ENCODE peak calls at places on chromosomes 11 and 22, in eight cellular contexts. One of them, this sample, is unnamed.

GRCh38 chr11:121023848-121024751 is at the start of gene TBCEL:
- DNase-seq in sciatic nerve: peak
- DNase-seq in GM23248: peak
- DNase-seq in NCI-H82: peak
- DNase-seq in mesenchymal stem cell: peak
- DNase-seq in activated T-cell treated with anti-CD3 and anti-CD28 coated beads, Interleukin-2, amount 50 U/mL, for 24 hours: peak
- DNase-seq in prostate gland: peak
- DNase-seq in stimulated activated CD4-positive, alpha-beta T cell treated with anti-CD3 and anti-CD28 coated beads, Interleukin-2, amount 100 ng/mL, for 24 hours: peak
- DNase-seq in this sample: peak

GRCh38 chr11:17596310-17596669 is 49.2 kb downstream of the OTOG start:
- DNase-seq in sciatic nerve: no peak
- DNase-seq in GM23248: no peak
- DNase-seq in NCI-H82: no peak
- DNase-seq in mesenchymal stem cell: no peak
- DNase-seq in activated T-cell treated with anti-CD3 and anti-CD28 coated beads, Interleukin-2, amount 50 U/mL, for 24 hours: no peak
- DNase-seq in prostate gland: no peak
- DNase-seq in stimulated activated CD4-positive, alpha-beta T cell treated with anti-CD3 and anti-CD28 coated beads, Interleukin-2, amount 100 ng/mL, for 24 hours: peak
- DNase-seq in this sample: no peak

GRCh38 chr11:30581646-30582045 is 4.5 kb downstream of the MPPED2 start:
- DNase-seq in sciatic nerve: no peak
- DNase-seq in GM23248: no peak
- DNase-seq in NCI-H82: no peak
- DNase-seq in mesenchymal stem cell: no peak
- DNase-seq in activated T-cell treated with anti-CD3 and anti-CD28 coated beads, Interleukin-2, amount 50 U/mL, for 24 hours: no peak
- DNase-seq in prostate gland: no peak
- DNase-seq in stimulated activated CD4-positive, alpha-beta T cell treated with anti-CD3 and anti-CD28 coated beads, Interleukin-2, amount 100 ng/mL, for 24 hours: no peak
- DNase-seq in this sample: no peak

GRCh38 chr11:67411785-67412152 is 3.7 kb upstream of the CARNS1 start:
- DNase-seq in sciatic nerve: no peak
- DNase-seq in GM23248: no peak
- DNase-seq in NCI-H82: no peak
- DNase-seq in mesenchymal stem cell: no peak
- DNase-seq in activated T-cell treated with anti-CD3 and anti-CD28 coated beads, Interleukin-2, amount 50 U/mL, for 24 hours: peak
- DNase-seq in prostate gland: no peak
- DNase-seq in stimulated activated CD4-positive, alpha-beta T cell treated with anti-CD3 and anti-CD28 coated beads, Interleukin-2, amount 100 ng/mL, for 24 hours: no peak
- DNase-seq in this sample: no peak

GRCh38 chr22:20424553-20424936 is 13.1 kb downstream of the SCARF2 start:
- DNase-seq in sciatic nerve: no peak
- DNase-seq in GM23248: no peak
- DNase-seq in NCI-H82: no peak
- DNase-seq in mesenchymal stem cell: no peak
- DNase-seq in activated T-cell treated with anti-CD3 and anti-CD28 coated beads, Interleukin-2, amount 50 U/mL, for 24 hours: no peak
- DNase-seq in prostate gland: no peak
- DNase-seq in stimulated activated CD4-positive, alpha-beta T cell treated with anti-CD3 and anti-CD28 coated beads, Interleukin-2, amount 100 ng/mL, for 24 hours: no peak
- DNase-seq in this sample: no peak

GRCh38 chr22:17483670-17484372 is 79.5 kb upstream of the SLC25A18 start:
- DNase-seq in sciatic nerve: no peak
- DNase-seq in GM23248: no peak
- DNase-seq in NCI-H82: no peak
- DNase-seq in mesenchymal stem cell: peak
- DNase-seq in activated T-cell treated with anti-CD3 and anti-CD28 coated beads, Interleukin-2, amount 50 U/mL, for 24 hours: no peak
- DNase-seq in prostate gland: no peak
- DNase-seq in stimulated activated CD4-positive, alpha-beta T cell treated with anti-CD3 and anti-CD28 coated beads, Interleukin-2, amount 100 ng/mL, for 24 hours: no peak
- DNase-seq in this sample: no peak

GRCh38 chr22:47629273-47629711 is 866.8 kb downstream of the TBC1D22A start:
- DNase-seq in sciatic nerve: no peak
- DNase-seq in GM23248: no peak
- DNase-seq in NCI-H82: no peak
- DNase-seq in mesenchymal stem cell: no peak
- DNase-seq in activated T-cell treated with anti-CD3 and anti-CD28 coated beads, Interleukin-2, amount 50 U/mL, for 24 hours: no peak
- DNase-seq in prostate gland: no peak
- DNase-seq in stimulated activated CD4-positive, alpha-beta T cell treated with anti-CD3 and anti-CD28 coated beads, Interleukin-2, amount 100 ng/mL, for 24 hours: no peak
- DNase-seq in this sample: no peak

GRCh38 chr11:19110290-19110689 is 6.7 kb upstream of the ZDHHC13 start:
- DNase-seq in sciatic nerve: no peak
- DNase-seq in GM23248: no peak
- DNase-seq in NCI-H82: peak
- DNase-seq in mesenchymal stem cell: no peak
- DNase-seq in activated T-cell treated with anti-CD3 and anti-CD28 coated beads, Interleukin-2, amount 50 U/mL, for 24 hours: no peak
- DNase-seq in prostate gland: no peak
- DNase-seq in stimulated activated CD4-positive, alpha-beta T cell treated with anti-CD3 and anti-CD28 coated beads, Interleukin-2, amount 100 ng/mL, for 24 hours: no peak
- DNase-seq in this sample: no peak

GRCh38 chr11:134176284-134176683 is 47.5 kb downstream of the NCAPD3 start:
- DNase-seq in sciatic nerve: no peak
- DNase-seq in GM23248: no peak
- DNase-seq in NCI-H82: no peak
- DNase-seq in mesenchymal stem cell: no peak
- DNase-seq in activated T-cell treated with anti-CD3 and anti-CD28 coated beads, Interleukin-2, amount 50 U/mL, for 24 hours: no peak
- DNase-seq in prostate gland: no peak
- DNase-seq in stimulated activated CD4-positive, alpha-beta T cell treated with anti-CD3 and anti-CD28 coated beads, Interleukin-2, amount 100 ng/mL, for 24 hours: no peak
- DNase-seq in this sample: no peak

GRCh38 chr22:30667486-30668305 is at the start of gene DUSP18:
- DNase-seq in sciatic nerve: peak
- DNase-seq in GM23248: peak
- DNase-seq in NCI-H82: peak
- DNase-seq in mesenchymal stem cell: peak
- DNase-seq in activated T-cell treated with anti-CD3 and anti-CD28 coated beads, Interleukin-2, amount 50 U/mL, for 24 hours: peak
- DNase-seq in prostate gland: peak
- DNase-seq in stimulated activated CD4-positive, alpha-beta T cell treated with anti-CD3 and anti-CD28 coated beads, Interleukin-2, amount 100 ng/mL, for 24 hours: peak
- DNase-seq in this sample: peak

GRCh38 chr11:27717377-27717776 is 17.1 kb upstream of the BDNF start:
- DNase-seq in sciatic nerve: no peak
- DNase-seq in GM23248: peak
- DNase-seq in NCI-H82: peak
- DNase-seq in mesenchymal stem cell: peak
- DNase-seq in activated T-cell treated with anti-CD3 and anti-CD28 coated beads, Interleukin-2, amount 50 U/mL, for 24 hours: no peak
- DNase-seq in prostate gland: no peak
- DNase-seq in stimulated activated CD4-positive, alpha-beta T cell treated with anti-CD3 and anti-CD28 coated beads, Interleukin-2, amount 100 ng/mL, for 24 hours: no peak
- DNase-seq in this sample: no peak

GRCh38 chr22:44116331-44116730 is 64.4 kb upstream of the PARVG start:
- DNase-seq in sciatic nerve: no peak
- DNase-seq in GM23248: no peak
- DNase-seq in NCI-H82: no peak
- DNase-seq in mesenchymal stem cell: no peak
- DNase-seq in activated T-cell treated with anti-CD3 and anti-CD28 coated beads, Interleukin-2, amount 50 U/mL, for 24 hours: no peak
- DNase-seq in prostate gland: no peak
- DNase-seq in stimulated activated CD4-positive, alpha-beta T cell treated with anti-CD3 and anti-CD28 coated beads, Interleukin-2, amount 100 ng/mL, for 24 hours: no peak
- DNase-seq in this sample: no peak

GRCh38 chr11:102306048-102306575 is 11.2 kb upstream of the BIRC3 start:
- DNase-seq in sciatic nerve: no peak
- DNase-seq in GM23248: no peak
- DNase-seq in NCI-H82: no peak
- DNase-seq in mesenchymal stem cell: no peak
- DNase-seq in activated T-cell treated with anti-CD3 and anti-CD28 coated beads, Interleukin-2, amount 50 U/mL, for 24 hours: no peak
- DNase-seq in prostate gland: peak
- DNase-seq in stimulated activated CD4-positive, alpha-beta T cell treated with anti-CD3 and anti-CD28 coated beads, Interleukin-2, amount 100 ng/mL, for 24 hours: no peak
- DNase-seq in this sample: no peak

GRCh38 chr22:49827853-49828598 is at the start of gene BRD1:
- DNase-seq in sciatic nerve: peak
- DNase-seq in GM23248: peak
- DNase-seq in NCI-H82: peak
- DNase-seq in mesenchymal stem cell: peak
- DNase-seq in activated T-cell treated with anti-CD3 and anti-CD28 coated beads, Interleukin-2, amount 50 U/mL, for 24 hours: peak
- DNase-seq in prostate gland: no peak
- DNase-seq in stimulated activated CD4-positive, alpha-beta T cell treated with anti-CD3 and anti-CD28 coated beads, Interleukin-2, amount 100 ng/mL, for 24 hours: peak
- DNase-seq in this sample: peak

GRCh38 chr11:64448599-64449380 is 89.8 kb downstream of the RPS6KA4 start:
- DNase-seq in sciatic nerve: peak
- DNase-seq in GM23248: peak
- DNase-seq in NCI-H82: peak
- DNase-seq in mesenchymal stem cell: peak
- DNase-seq in activated T-cell treated with anti-CD3 and anti-CD28 coated beads, Interleukin-2, amount 50 U/mL, for 24 hours: peak
- DNase-seq in prostate gland: peak
- DNase-seq in stimulated activated CD4-positive, alpha-beta T cell treated with anti-CD3 and anti-CD28 coated beads, Interleukin-2, amount 100 ng/mL, for 24 hours: peak
- DNase-seq in this sample: peak

GRCh38 chr11:20355221-20356219 is 8.0 kb upstream of the HTATIP2 start:
- DNase-seq in sciatic nerve: no peak
- DNase-seq in GM23248: peak
- DNase-seq in NCI-H82: peak
- DNase-seq in mesenchymal stem cell: peak
- DNase-seq in activated T-cell treated with anti-CD3 and anti-CD28 coated beads, Interleukin-2, amount 50 U/mL, for 24 hours: no peak
- DNase-seq in prostate gland: no peak
- DNase-seq in stimulated activated CD4-positive, alpha-beta T cell treated with anti-CD3 and anti-CD28 coated beads, Interleukin-2, amount 100 ng/mL, for 24 hours: peak
- DNase-seq in this sample: no peak

GRCh38 chr11:45168366-45169130 is 22.1 kb downstream of the PRDM11 start:
- DNase-seq in sciatic nerve: no peak
- DNase-seq in GM23248: no peak
- DNase-seq in NCI-H82: no peak
- DNase-seq in mesenchymal stem cell: no peak
- DNase-seq in activated T-cell treated with anti-CD3 and anti-CD28 coated beads, Interleukin-2, amount 50 U/mL, for 24 hours: peak
- DNase-seq in prostate gland: no peak
- DNase-seq in stimulated activated CD4-positive, alpha-beta T cell treated with anti-CD3 and anti-CD28 coated beads, Interleukin-2, amount 100 ng/mL, for 24 hours: no peak
- DNase-seq in this sample: no peak

GRCh38 chr11:118318112-118319030 is 13.8 kb downstream of the CD3E start:
- DNase-seq in sciatic nerve: no peak
- DNase-seq in GM23248: no peak
- DNase-seq in NCI-H82: no peak
- DNase-seq in mesenchymal stem cell: no peak
- DNase-seq in activated T-cell treated with anti-CD3 and anti-CD28 coated beads, Interleukin-2, amount 50 U/mL, for 24 hours: no peak
- DNase-seq in prostate gland: no peak
- DNase-seq in stimulated activated CD4-positive, alpha-beta T cell treated with anti-CD3 and anti-CD28 coated beads, Interleukin-2, amount 100 ng/mL, for 24 hours: no peak
- DNase-seq in this sample: no peak

GRCh38 chr11:85301895-85302678 is 325.1 kb downstream of the DLG2 start:
- DNase-seq in sciatic nerve: no peak
- DNase-seq in GM23248: no peak
- DNase-seq in NCI-H82: no peak
- DNase-seq in mesenchymal stem cell: no peak
- DNase-seq in activated T-cell treated with anti-CD3 and anti-CD28 coated beads, Interleukin-2, amount 50 U/mL, for 24 hours: no peak
- DNase-seq in prostate gland: no peak
- DNase-seq in stimulated activated CD4-positive, alpha-beta T cell treated with anti-CD3 and anti-CD28 coated beads, Interleukin-2, amount 100 ng/mL, for 24 hours: no peak
- DNase-seq in this sample: no peak

GRCh38 chr11:94638278-94638901 is 71.2 kb downstream of the PIWIL4 start:
- DNase-seq in sciatic nerve: no peak
- DNase-seq in GM23248: peak
- DNase-seq in NCI-H82: no peak
- DNase-seq in mesenchymal stem cell: peak
- DNase-seq in activated T-cell treated with anti-CD3 and anti-CD28 coated beads, Interleukin-2, amount 50 U/mL, for 24 hours: no peak
- DNase-seq in prostate gland: no peak
- DNase-seq in stimulated activated CD4-positive, alpha-beta T cell treated with anti-CD3 and anti-CD28 coated beads, Interleukin-2, amount 100 ng/mL, for 24 hours: no peak
- DNase-seq in this sample: no peak

GRCh38 chr11:64898076-64898445 is 18.9 kb downstream of the ATG2A start:
- DNase-seq in sciatic nerve: no peak
- DNase-seq in GM23248: no peak
- DNase-seq in NCI-H82: no peak
- DNase-seq in mesenchymal stem cell: no peak
- DNase-seq in activated T-cell treated with anti-CD3 and anti-CD28 coated beads, Interleukin-2, amount 50 U/mL, for 24 hours: no peak
- DNase-seq in prostate gland: no peak
- DNase-seq in stimulated activated CD4-positive, alpha-beta T cell treated with anti-CD3 and anti-CD28 coated beads, Interleukin-2, amount 100 ng/mL, for 24 hours: no peak
- DNase-seq in this sample: no peak

GRCh38 chr11:64867748-64868462 is 10.5 kb downstream of the EHD1 start:
- DNase-seq in sciatic nerve: no peak
- DNase-seq in GM23248: no peak
- DNase-seq in NCI-H82: no peak
- DNase-seq in mesenchymal stem cell: no peak
- DNase-seq in activated T-cell treated with anti-CD3 and anti-CD28 coated beads, Interleukin-2, amount 50 U/mL, for 24 hours: peak
- DNase-seq in prostate gland: no peak
- DNase-seq in stimulated activated CD4-positive, alpha-beta T cell treated with anti-CD3 and anti-CD28 coated beads, Interleukin-2, amount 100 ng/mL, for 24 hours: peak
- DNase-seq in this sample: no peak

GRCh38 chr22:24450600-24450999 is 23.2 kb downstream of the ADORA2A start:
- DNase-seq in sciatic nerve: no peak
- DNase-seq in GM23248: no peak
- DNase-seq in NCI-H82: peak
- DNase-seq in mesenchymal stem cell: no peak
- DNase-seq in activated T-cell treated with anti-CD3 and anti-CD28 coated beads, Interleukin-2, amount 50 U/mL, for 24 hours: no peak
- DNase-seq in prostate gland: no peak
- DNase-seq in stimulated activated CD4-positive, alpha-beta T cell treated with anti-CD3 and anti-CD28 coated beads, Interleukin-2, amount 100 ng/mL, for 24 hours: no peak
- DNase-seq in this sample: no peak